ENCODE peak calls at places on chromosomes 7 and 10, in eight cellular contexts. One of them, this sample, is unnamed.

GRCh38 chr7:119482209-119482608 is 790.8 kb upstream of the KCND2 start:
- DNase-seq in neural crest cell: peak
- DNase-seq in HS-27A: no peak
- DNase-seq in NCI-H526: peak
- DNase-seq in LoVo: peak
- DNase-seq in GM12892: peak
- DNase-seq in neural progenitor cell: peak
- DNase-seq in myocyte: peak
- DNase-seq in this sample: no peak

GRCh38 chr7:150945853-150946825 is 32.0 kb downstream of the KCNH2 start:
- DNase-seq in neural crest cell: no peak
- DNase-seq in HS-27A: no peak
- DNase-seq in NCI-H526: no peak
- DNase-seq in LoVo: no peak
- DNase-seq in GM12892: no peak
- DNase-seq in neural progenitor cell: no peak
- DNase-seq in myocyte: no peak
- DNase-seq in this sample: no peak

GRCh38 chr10:15585303-15585715 is 134.4 kb downstream of the ITGA8 start:
- DNase-seq in neural crest cell: peak
- DNase-seq in HS-27A: no peak
- DNase-seq in NCI-H526: peak
- DNase-seq in LoVo: no peak
- DNase-seq in GM12892: peak
- DNase-seq in neural progenitor cell: peak
- DNase-seq in myocyte: peak
- DNase-seq in this sample: no peak

GRCh38 chr7:29331163-29331562 is 136.6 kb downstream of the CHN2 start:
- DNase-seq in neural crest cell: no peak
- DNase-seq in HS-27A: no peak
- DNase-seq in NCI-H526: no peak
- DNase-seq in LoVo: no peak
- DNase-seq in GM12892: no peak
- DNase-seq in neural progenitor cell: no peak
- DNase-seq in myocyte: no peak
- DNase-seq in this sample: no peak

GRCh38 chr10:24908793-24909423 is 43.5 kb downstream of the PRTFDC1 start:
- DNase-seq in neural crest cell: no peak
- DNase-seq in HS-27A: no peak
- DNase-seq in NCI-H526: no peak
- DNase-seq in LoVo: peak
- DNase-seq in GM12892: no peak
- DNase-seq in neural progenitor cell: no peak
- DNase-seq in myocyte: no peak
- DNase-seq in this sample: no peak

GRCh38 chr7:36129048-36129534 is 24.0 kb upstream of the EEPD1 start:
- DNase-seq in neural crest cell: no peak
- DNase-seq in HS-27A: no peak
- DNase-seq in NCI-H526: peak
- DNase-seq in LoVo: peak
- DNase-seq in GM12892: no peak
- DNase-seq in neural progenitor cell: no peak
- DNase-seq in myocyte: peak
- DNase-seq in this sample: peak

GRCh38 chr7:66921918-66922486 is 977 bp downstream of the TMEM248 start:
- DNase-seq in neural crest cell: no peak
- DNase-seq in HS-27A: no peak
- DNase-seq in NCI-H526: peak
- DNase-seq in LoVo: no peak
- DNase-seq in GM12892: no peak
- DNase-seq in neural progenitor cell: peak
- DNase-seq in myocyte: peak
- DNase-seq in this sample: no peak

GRCh38 chr10:90945496-90946070 is 24.7 kb upstream of the ANKRD1 start:
- DNase-seq in neural crest cell: no peak
- DNase-seq in HS-27A: no peak
- DNase-seq in NCI-H526: no peak
- DNase-seq in LoVo: no peak
- DNase-seq in GM12892: no peak
- DNase-seq in neural progenitor cell: no peak
- DNase-seq in myocyte: no peak
- DNase-seq in this sample: no peak

GRCh38 chr7:34137176-34137575 is 231.8 kb downstream of the BMPER start:
- DNase-seq in neural crest cell: no peak
- DNase-seq in HS-27A: no peak
- DNase-seq in NCI-H526: no peak
- DNase-seq in LoVo: no peak
- DNase-seq in GM12892: no peak
- DNase-seq in neural progenitor cell: no peak
- DNase-seq in myocyte: peak
- DNase-seq in this sample: no peak